ENCODE peak calls at places on chromosomes 12 and 14, in eight cellular contexts. R, I, P, D, M, T, H and B are unnamed samples.

GRCh38 chr12:20364501-20364900 is 3.8 kb upstream of the PDE3A start:
- DNase-seq in R (no peak), I (no peak), P (no peak), D (no peak), M (no peak), T (peak; percentile 24), H (no peak), B (no peak)

GRCh38 chr12:1692221-1692620 is 1.4 kb downstream of the ADIPOR2 start:
- DNase-seq in R (peak; percentile 68), I (no peak), P (no peak), D (no peak), M (no peak), T (no peak), H (no peak), B (no peak)

GRCh38 chr12:65501093-65501621 is 222.7 kb downstream of the MSRB3 start:
- DNase-seq in R (no peak), I (no peak), P (no peak), D (peak; percentile 55), M (no peak), T (no peak), H (no peak), B (no peak)

GRCh38 chr14:35931346-35931745 is 105.2 kb downstream of the BRMS1L start:
- DNase-seq in R (no peak), I (no peak), P (no peak), D (no peak), M (no peak), T (no peak), H (no peak), B (no peak)

GRCh38 chr12:22083167-22083566 is 37.1 kb downstream of the CMAS start:
- DNase-seq in R (no peak), I (no peak), P (peak; percentile 17), D (peak; percentile 29), M (no peak), T (no peak), H (no peak), B (peak; percentile 24)

GRCh38 chr12:122545855-122546254 is 18.8 kb downstream of the KNTC1 start:
- DNase-seq in R (no peak), I (no peak), P (no peak), D (no peak), M (no peak), T (no peak), H (no peak), B (peak; percentile 25)

GRCh38 chr12:124626841-124627502 is 59.6 kb upstream of the NCOR2 start:
- DNase-seq in R (no peak), I (no peak), P (no peak), D (peak; percentile 47), M (no peak), T (peak; percentile 44), H (no peak), B (no peak)

GRCh38 chr12:38711055-38711454 is 194.3 kb downstream of the CPNE8 start:
- DNase-seq in R (no peak), I (no peak), P (no peak), D (no peak), M (no peak), T (peak; percentile 8), H (no peak), B (peak; percentile 18)

GRCh38 chr12:31227401-31227981 is 98.5 kb downstream of the SINHCAF start:
- DNase-seq in R (no peak), I (no peak), P (no peak), D (no peak), M (no peak), T (no peak), H (no peak), B (no peak)

GRCh38 chr12:58302487-58303011 is 361.2 kb downstream of the ATP23 start:
- DNase-seq in R (no peak), I (no peak), P (no peak), D (no peak), M (peak; percentile 17), T (no peak), H (no peak), B (no peak)

GRCh38 chr14:74573421-74574091 is 38.5 kb downstream of the LTBP2 start:
- DNase-seq in R (no peak), I (no peak), P (peak; percentile 50), D (peak; percentile 85), M (no peak), T (no peak), H (no peak), B (no peak)

GRCh38 chr12:109492371-109492770 is 14.9 kb downstream of the UBE3B start:
- DNase-seq in R (no peak), I (no peak), P (no peak), D (no peak), M (no peak), T (no peak), H (no peak), B (no peak)

GRCh38 chr12:31804185-31804504 is 75.3 kb upstream of the AMN1 start:
- DNase-seq in R (no peak), I (no peak), P (no peak), D (no peak), M (no peak), T (no peak), H (no peak), B (peak; percentile 58)

GRCh38 chr12:65533177-65533883 is 254.8 kb downstream of the MSRB3 start:
- DNase-seq in R (no peak), I (no peak), P (no peak), D (peak; percentile 86), M (no peak), T (no peak), H (no peak), B (no peak)

GRCh38 chr12:101876861-101877815 is at the start of gene DRAM1:
- DNase-seq in R (peak; percentile 78), I (peak; percentile 96), P (peak; percentile 84), D (peak; percentile 88), M (peak; percentile 94), T (peak; percentile 96), H (peak; percentile 94), B (peak; percentile 92)

GRCh38 chr12:68154768-68155167 is 4.8 kb downstream of the IFNG start:
- DNase-seq in R (no peak), I (no peak), P (no peak), D (no peak), M (no peak), T (no peak), H (no peak), B (no peak)

GRCh38 chr14:92135269-92135668 is 13.5 kb downstream of the CPSF2 start:
- DNase-seq in R (no peak), I (no peak), P (no peak), D (peak; percentile 27), M (no peak), T (peak; percentile 43), H (no peak), B (peak; percentile 21)

GRCh38 chr14:95500201-95500681 is 16.2 kb downstream of the SYNE3 start:
- DNase-seq in R (no peak), I (no peak), P (no peak), D (no peak), M (peak; percentile 52), T (no peak), H (no peak), B (no peak)

DNA sequence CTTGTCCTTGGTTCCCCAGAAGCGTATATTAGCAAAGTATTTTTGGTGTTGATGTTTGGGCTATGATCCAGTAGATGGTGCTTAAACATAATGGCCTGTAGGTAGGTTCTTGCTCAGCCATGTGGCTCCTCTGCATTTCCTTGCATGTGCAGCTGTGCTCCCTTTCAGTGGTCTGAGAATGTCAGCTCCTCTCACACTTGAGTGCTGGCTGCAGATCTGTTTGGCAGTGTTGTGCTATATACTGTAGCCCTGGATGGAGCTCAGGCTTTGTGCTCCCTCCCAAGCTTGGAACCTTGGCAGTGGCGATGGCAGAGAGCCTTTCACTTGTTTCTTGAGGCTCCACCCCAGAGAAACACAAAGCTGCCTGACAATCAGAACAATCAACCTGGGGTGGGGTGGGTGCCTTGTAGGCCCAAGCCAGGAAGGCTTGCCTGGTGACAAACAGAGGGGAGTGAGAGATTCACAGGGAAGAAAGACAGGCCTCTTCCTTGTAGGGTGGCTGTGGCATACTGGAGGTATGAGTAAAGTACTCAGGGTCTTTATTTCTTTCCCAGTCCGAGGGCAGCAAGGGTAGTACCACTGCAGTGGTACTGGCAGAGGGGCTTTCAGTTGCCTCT is 255.3 kb downstream of the RAD51B start:
- DNase-seq in R (no peak), I (no peak), P (no peak), D (peak; percentile 14), M (no peak), T (no peak), H (no peak), B (no peak)
- TF ChIP-seq CTCF in R (no peak), I (no peak), P (no peak), D (no peak), M (no peak), T (no peak), H (no peak), B (no peak)

DNA sequence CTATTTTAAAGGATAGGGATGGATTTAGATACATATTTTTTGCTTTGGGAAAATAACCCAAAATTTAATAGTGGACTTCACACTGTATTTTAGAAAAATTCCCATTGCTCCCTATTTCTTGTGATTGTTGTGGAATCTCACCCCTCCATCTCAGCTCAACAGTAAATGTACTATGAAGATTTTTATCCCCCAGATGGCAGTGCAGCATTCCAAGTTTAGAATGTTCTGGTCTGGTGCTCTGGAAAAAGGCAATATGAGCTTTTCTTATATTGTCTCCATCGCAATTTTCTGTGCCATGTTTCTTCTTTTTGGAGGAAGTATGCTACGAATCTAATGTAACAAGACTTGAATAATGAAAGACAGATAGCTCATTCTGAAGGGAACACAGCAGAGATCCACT is 471.7 kb upstream of the SYT1 start:
- DNase-seq in R (no peak), I (no peak), P (no peak), D (peak; percentile 27), M (no peak), T (peak; percentile 29), H (no peak), B (no peak)
- TF ChIP-seq CTCF in R (no peak), I (peak; percentile 40), P (no peak), D (peak; percentile 40), M (no peak), T (peak; percentile 51), H (no peak), B (no peak)

GRCh38 chr12:119642986-119643385 is 24.9 kb upstream of the PRKAB1 start:
- DNase-seq in R (no peak), I (no peak), P (no peak), D (no peak), M (no peak), T (no peak), H (no peak), B (no peak)
- TF ChIP-seq CTCF in R (no peak), I (peak; percentile 13), P (no peak), D (peak; percentile 17), M (no peak), T (no peak), H (no peak), B (no peak)

DNA sequence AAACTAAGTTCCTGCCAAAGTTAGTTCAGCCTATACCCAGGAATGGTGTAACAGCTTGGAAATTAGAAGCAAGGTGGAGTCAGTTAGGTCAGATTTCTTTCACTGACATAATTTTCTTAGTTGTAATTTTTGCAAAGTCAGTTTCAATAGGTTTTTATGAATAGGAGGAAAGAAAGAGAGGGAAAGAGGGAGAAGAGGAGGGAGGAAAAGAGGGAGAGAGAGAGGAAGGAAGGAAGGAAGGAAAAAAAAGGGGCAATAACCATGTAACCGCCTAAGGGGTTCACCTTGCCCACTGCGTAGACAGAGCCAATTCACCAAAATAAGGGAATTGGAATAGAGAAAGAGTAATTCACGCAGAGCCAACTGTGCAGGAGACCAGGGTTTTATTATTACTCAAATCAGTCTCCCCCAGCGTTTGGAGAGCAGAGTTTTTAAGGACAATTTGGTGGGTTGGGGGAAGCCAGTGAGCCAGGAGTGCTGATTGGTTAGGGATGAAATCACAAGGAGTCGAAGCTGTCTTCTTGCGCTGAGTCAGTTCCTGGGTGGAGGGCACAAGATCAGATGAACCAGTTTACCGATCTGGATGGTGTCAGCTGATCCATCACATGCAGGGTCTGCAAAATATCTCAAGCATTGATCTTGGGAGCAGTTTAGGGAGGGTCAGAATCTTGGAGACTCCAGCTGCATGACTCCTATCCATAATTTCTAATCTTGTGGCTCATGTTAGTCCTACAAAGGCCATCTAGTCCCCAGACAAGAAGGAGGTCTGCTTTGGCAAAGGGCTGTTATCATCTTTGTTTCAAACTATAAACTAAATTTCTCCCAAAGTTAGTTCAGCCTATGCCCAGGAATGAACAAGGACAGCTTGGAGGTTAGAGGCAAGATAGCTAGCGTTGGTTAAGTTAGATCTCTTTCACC is 126.0 kb upstream of the AMIGO2 start:
- DNase-seq in R (no peak), I (no peak), P (no peak), D (no peak), M (no peak), T (no peak), H (no peak), B (no peak)
- TF ChIP-seq CTCF in R (no peak), I (no peak), P (no peak), D (no peak), M (no peak), T (no peak), H (no peak), B (no peak)